ENCODE peak calls at places on chromosomes 16 and 17, in six cellular contexts. I, Q, C, T, W and X are unnamed samples.

GRCh38 chr17:19391432-19391831 is 4.4 kb upstream of the MFAP4 start:
- DNase-seq in T (no peak), Q (no peak), C (no peak), W (no peak), I (no peak), X (no peak)

GRCh38 chr17:49989518-49989880 is 5.5 kb downstream of the DLX3 start:
- DNase-seq in I (no peak), W (no peak), T (no peak), C (peak), Q (no peak), X (no peak)

GRCh38 chr16:4316732-4317461 is 1.0 kb downstream of the GLIS2 start:
- DNase-seq in W (no peak), I (no peak), Q (peak), T (no peak), C (no peak), X (peak)

GRCh38 chr17:36846410-36847292 is 90.6 kb upstream of the LHX1 start:
- DNase-seq in W (no peak), C (no peak), I (no peak), T (no peak), Q (no peak), X (no peak)

GRCh38 chr16:88297178-88297720 is 85.5 kb upstream of the ZNF469 start:
- DNase-seq in I (no peak), Q (peak), T (no peak), C (no peak), W (no peak), X (no peak)

GRCh38 chr17:37750768-37751466 is 6.1 kb upstream of the HNF1B start:
- DNase-seq in W (no peak), C (no peak), T (no peak), Q (no peak), I (no peak), X (no peak)

GRCh38 chr16:27579086-27579980 is 29.4 kb downstream of the KATNIP start:
- DNase-seq in T (peak), C (no peak), Q (no peak), I (no peak), W (no peak), X (peak)

GRCh38 chr16:78005881-78006280 is 16.5 kb upstream of the CLEC3A start:
- DNase-seq in I (peak), T (no peak), C (peak), Q (no peak), W (no peak), X (no peak)

GRCh38 chr17:77535435-77535834 is 394.7 kb downstream of the SEC14L1 start:
- DNase-seq in W (no peak), C (no peak), T (no peak), Q (no peak), I (no peak), X (no peak)

GRCh38 chr17:40015005-40015997 is at the start of gene CSF3:
- DNase-seq in T (no peak), I (no peak), C (no peak), Q (peak), W (no peak), X (peak)